ENCODE peak calls at places on chromosomes 7 and 10, in four cellular contexts. I is sigmoid colon, K is mammary epithelial cell, L is ovary. J is an unnamed sample.

GRCh38 chr10:70403483-70404035 is 386 bp upstream of the EIF4EBP2 start:
- DNase-seq in L (no peak), K (no peak), I (no peak), J (no peak)

GRCh38 chr10:73644015-73644743 is 2.9 kb upstream of the MYOZ1 start:
- DNase-seq in K (peak; percentile 31), I (peak; percentile 78), L (peak; percentile 64), J (no peak)

GRCh38 chr10:11447571-11447970 is 163.9 kb downstream of the USP6NL start:
- DNase-seq in K (no peak), L (no peak), I (no peak), J (no peak)

GRCh38 chr7:25714013-25714412 is 438.0 kb upstream of the NFE2L3 start:
- DNase-seq in L (no peak), K (no peak), I (no peak), J (no peak)

GRCh38 chr10:95404460-95404858 is 113.7 kb upstream of the PDLIM1 start:
- DNase-seq in I (no peak), K (no peak), L (no peak), J (peak; percentile 38)

GRCh38 chr10:101031128-101031795 is at the start of the genes PDZD7 and SFXN3:
- DNase-seq in L (peak; percentile 97), I (peak; percentile 98), K (peak; percentile 91), J (peak; percentile 99)

GRCh38 chr7:11754933-11755332 is 77.1 kb downstream of the THSD7A start:
- DNase-seq in I (no peak), L (no peak), K (no peak), J (no peak)

GRCh38 chr10:98956576-98957260 is 278.9 kb downstream of the HPSE2 start:
- DNase-seq in L (no peak), K (peak; percentile 31), I (no peak), J (no peak)

GRCh38 chr10:88886557-88886956 is 6.5 kb downstream of the STAMBPL1 start:
- DNase-seq in K (no peak), L (no peak), I (no peak), J (no peak)

GRCh38 chr10:69749180-69750010 is 52.3 kb upstream of the COL13A1 start:
- DNase-seq in L (no peak), I (no peak), K (no peak), J (no peak)

GRCh38 chr10:693506-693905 is 4.0 kb upstream of the DIP2C start:
- DNase-seq in L (no peak), I (no peak), K (no peak), J (no peak)

GRCh38 chr10:73920084-73920483 is 9.2 kb downstream of the PLAU start:
- DNase-seq in L (peak; percentile 51), I (peak; percentile 83), K (peak; percentile 95), J (peak; percentile 55)

GRCh38 chr7:141024668-141025067 is 9.9 kb upstream of the MRPS33 start:
- DNase-seq in K (no peak), L (no peak), I (no peak), J (no peak)

GRCh38 chr7:103640031-103640779 is 194.2 kb upstream of the SLC26A5 start:
- DNase-seq in K (peak; percentile 33), L (no peak), I (no peak), J (no peak)

GRCh38 chr10:97081621-97082235 is 104.0 kb downstream of the SLIT1 start:
- DNase-seq in I (no peak), K (peak; percentile 37), L (peak; percentile 49), J (peak; percentile 39)

GRCh38 chr10:50461123-50461522 is 162.6 kb downstream of the SGMS1 start:
- DNase-seq in L (no peak), I (no peak), K (no peak), J (no peak)

GRCh38 chr10:108582387-108582786 is 1340.9 kb downstream of the XPNPEP1 start:
- DNase-seq in L (no peak), I (no peak), K (no peak), J (no peak)

GRCh38 chr10:43981232-43981631 is 332.6 kb upstream of the ZNF32 start:
- DNase-seq in K (no peak), I (no peak), L (no peak), J (no peak)

GRCh38 chr10:126140746-126141273 is 244.4 kb downstream of the FANK1 start:
- DNase-seq in I (no peak), L (no peak), K (no peak), J (no peak)

GRCh38 chr10:126124923-126125322 is 228.6 kb downstream of the FANK1 start:
- DNase-seq in I (no peak), L (no peak), K (no peak), J (no peak)

GRCh38 chr10:23174974-23175512 is 17.1 kb upstream of the PTF1A start:
- DNase-seq in K (no peak), L (no peak), I (no peak), J (no peak)

GRCh38 chr10:52744057-52744819 is 28.3 kb downstream of the MBL2 start:
- DNase-seq in I (no peak), K (peak; percentile 15), L (no peak), J (no peak)

GRCh38 chr10:14325325-14325955 is 5.3 kb downstream of the FRMD4A start:
- DNase-seq in I (no peak), L (no peak), K (peak; percentile 5), J (peak; percentile 22)

GRCh38 chr10:95628786-95629185 is 27.7 kb downstream of the ALDH18A1 start:
- DNase-seq in L (no peak), K (peak; percentile 32), I (no peak), J (no peak)

GRCh38 chr7:129271500-129272355 is 46.9 kb downstream of the AHCYL2 start:
- DNase-seq in L (no peak), I (no peak), K (peak; percentile 54), J (no peak)

GRCh38 chr7:99778880-99779279 is 5.1 kb downstream of the CYP3A4 start:
- DNase-seq in I (no peak), L (no peak), K (no peak), J (no peak)

GRCh38 chr7:158829021-158829341 is 328 bp downstream of the ESYT2 start:
- DNase-seq in I (no peak), L (no peak), K (peak; percentile 78), J (no peak)

GRCh38 chr7:128855559-128855958 is 7.1 kb upstream of the ATP6V1F start:
- DNase-seq in I (no peak), L (no peak), K (no peak), J (no peak)

GRCh38 chr7:97305589-97305988 is 188.1 kb downstream of the SDHAF3 start:
- DNase-seq in L (no peak), I (no peak), K (no peak), J (no peak)

GRCh38 chr10:118564652-118565051 is 30.8 kb downstream of the PRLHR start:
- DNase-seq in L (no peak), I (no peak), K (no peak), J (no peak)

GRCh38 chr7:25669954-25670841 is 441.9 kb upstream of the NPVF start:
- DNase-seq in K (no peak), I (peak; percentile 83), L (no peak), J (peak; percentile 23)

GRCh38 chr10:103333934-103334520 is 16.9 kb downstream of the PCGF6 start:
- DNase-seq in L (no peak), K (no peak), I (no peak), J (no peak)

GRCh38 chr10:72630144-72630543 is 4.3 kb upstream of the MICU1 start:
- DNase-seq in L (no peak), K (no peak), I (no peak), J (no peak)

GRCh38 chr10:122702271-122702670 is 2.6 kb upstream of the C10orf120 start:
- DNase-seq in L (no peak), I (no peak), K (no peak), J (no peak)

GRCh38 chr10:99859585-99859984 is 77.1 kb downstream of the ABCC2 start:
- DNase-seq in I (no peak), K (no peak), L (no peak), J (no peak)

GRCh38 chr7:27345164-27345887 is 102.7 kb downstream of the EVX1 start:
- DNase-seq in L (no peak), K (no peak), I (no peak), J (no peak)

GRCh38 chr7:129351320-129351719 is 82.9 kb upstream of the STRIP2 start:
- DNase-seq in I (no peak), L (no peak), K (peak; percentile 18), J (no peak)

DNA sequence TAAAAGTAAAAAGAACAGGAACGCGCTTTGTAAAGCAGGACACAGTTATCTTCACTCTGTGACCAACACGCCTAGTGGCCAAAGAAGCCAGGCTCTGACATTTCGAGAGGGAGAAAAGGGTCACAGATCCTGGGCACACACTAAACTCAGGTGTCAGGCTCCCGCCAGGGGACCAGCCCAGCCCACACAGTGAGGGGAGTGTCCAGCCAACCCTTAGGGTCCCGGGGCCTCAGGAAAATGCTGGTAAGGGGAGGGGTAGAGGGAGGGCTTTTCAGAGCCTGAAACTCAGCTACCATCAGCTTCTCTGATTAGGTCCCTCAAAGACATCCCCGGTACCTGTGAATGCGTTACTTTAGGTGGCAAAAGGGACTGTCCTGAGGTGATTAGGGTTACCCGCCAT is 16.6 kb downstream of the ANXA11 start:
- DNase-seq in L (no peak), I (peak; percentile 41), K (no peak), J (no peak)
- H3K4me3 ChIP-seq in L (no peak overlapping the region), I (no peak overlapping the region), K (no peak overlapping the region), J (no peak overlapping the region)

GRCh38 chr10:5458425-5458824 is 40.9 kb downstream of the CALML5 start:
- DNase-seq in L (no peak), I (no peak), K (no peak), J (no peak)
- H3K36me3 ChIP-seq in L (no peaks in the 10 kb centered on the region), I (peaks cover 71% of the 10 kb centered on the region), K (peaks cover 38% of the 10 kb centered on the region), J (peaks cover 55% of the 10 kb centered on the region)

GRCh38 chr10:116764979-116765378 is 22.6 kb upstream of the HSPA12A start:
- DNase-seq in I (no peak), K (no peak), L (no peak), J (no peak)
- H3K27ac ChIP-seq in I (no peak overlapping the region), K (no peak overlapping the region), L (no peak overlapping the region), J (no peak overlapping the region)

GRCh38 chr7:1005303-1005702 is 22.3 kb downstream of the CYP2W1 start:
- DNase-seq in I (no peak), K (no peak), L (no peak), J (no peak)

GRCh38 chr7:999921-1000593 is 17.1 kb downstream of the CYP2W1 start:
- DNase-seq in I (no peak), L (no peak), K (no peak), J (no peak)

GRCh38 chr7:1007901-1008300 is 24.9 kb downstream of the CYP2W1 start:
- DNase-seq in K (no peak), L (no peak), I (no peak), J (no peak)

GRCh38 chr7:1000594-1000935 is 17.6 kb downstream of the CYP2W1 start:
- DNase-seq in K (no peak), L (no peak), I (no peak), J (no peak)

DNA sequence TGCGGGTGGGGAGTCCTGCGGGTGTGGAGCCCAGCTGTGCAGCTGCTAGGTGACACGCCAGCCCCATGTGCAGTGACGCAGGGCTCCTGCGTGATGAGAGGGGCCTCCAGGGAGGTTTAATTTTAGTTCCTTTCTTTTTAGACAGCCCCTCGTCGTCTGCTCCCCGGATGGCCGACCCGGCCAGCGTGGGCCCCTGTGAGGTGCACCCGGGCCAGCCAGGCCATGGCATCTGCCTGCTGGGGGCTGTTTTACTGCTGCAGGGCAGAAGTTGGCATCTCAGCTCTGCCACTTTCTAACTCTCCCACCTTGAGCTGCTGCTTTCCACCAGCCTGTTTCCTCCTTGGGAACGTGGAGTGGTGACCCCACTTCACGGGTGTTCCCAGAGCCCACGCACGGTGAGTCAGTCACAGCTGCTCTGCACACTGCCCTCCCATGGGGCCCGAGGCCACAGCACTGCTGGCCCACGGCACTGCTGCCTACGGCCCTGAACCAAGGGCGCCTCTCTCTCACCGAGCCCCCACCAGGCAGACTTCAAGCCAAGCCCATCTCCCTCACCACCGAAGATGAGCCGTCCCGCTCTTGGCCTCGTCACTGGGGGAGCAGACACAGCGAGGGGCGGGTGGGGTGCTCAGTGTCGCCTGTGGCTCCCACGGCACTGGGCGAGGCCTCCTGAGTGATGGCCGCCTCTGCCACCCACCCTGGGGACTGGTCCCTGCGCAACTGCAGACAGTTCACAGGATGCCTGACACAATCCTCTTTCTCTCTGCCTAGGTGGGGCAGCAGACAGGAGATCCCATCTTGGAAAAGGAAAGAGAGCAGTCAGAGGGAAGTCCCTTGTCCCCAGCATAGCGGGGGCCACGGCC is 21.3 kb downstream of the CYP2W1 start:
- DNase-seq in K (no peak), I (no peak), L (no peak), J (no peak)
- H3K4me3 ChIP-seq in K (no peak overlapping the region), I (no peak overlapping the region), L (no peak overlapping the region), J (no peak overlapping the region)